ENCODE peak calls at places on chromosomes 6 and 20, in nine cellular contexts. H is suprapubic skin, B is astrocyte, O is uterus, E is mesenchymal stem cell, R is aorta, W is mucosa of descending colon, Z is GM23248, G is Panc1. S is an unnamed sample.
A peak's percentile ranks its signal among the peaks of the same experiment; 100 is the strongest.

GRCh38 chr6:159490298-159490937 is 202.6 kb downstream of the SOD2 start:
- DNase-seq in H (peak; percentile 79), R (no peak), E (no peak), O (no peak), G (no peak), Z (peak; percentile 37), W (no peak), B (no peak), S (no peak)

GRCh38 chr20:18856873-18857272 is 43.3 kb downstream of the SCP2D1 start:
- DNase-seq in R (no peak), B (no peak), G (no peak), E (no peak), W (no peak), Z (no peak), O (no peak), H (no peak), S (no peak)

GRCh38 chr6:121612916-121613315 is 177.5 kb downstream of the GJA1 start:
- DNase-seq in B (no peak), G (no peak), R (no peak), H (no peak), E (no peak), O (no peak), Z (no peak), W (no peak), S (no peak)

GRCh38 chr6:42451595-42452170 is at the start of gene TRERF1:
- DNase-seq in B (peak; percentile 64), H (peak; percentile 81), R (peak; percentile 83), Z (peak; percentile 75), E (peak; percentile 90), O (peak; percentile 66), G (no peak), W (peak; percentile 75), S (no peak)

GRCh38 chr6:156437084-156437879 is 339.9 kb upstream of the ARID1B start:
- DNase-seq in H (no peak), Z (no peak), E (no peak), R (no peak), G (no peak), O (no peak), B (no peak), W (peak; percentile 36), S (no peak)

GRCh38 chr6:26296857-26297648 is 67.9 kb upstream of the BTN3A2 start:
- DNase-seq in H (no peak), O (no peak), G (no peak), Z (peak; percentile 51), B (no peak), R (no peak), E (peak; percentile 74), W (no peak), S (no peak)

GRCh38 chr6:18491303-18492090 is 104.3 kb downstream of the RNF144B start:
- DNase-seq in W (no peak), O (no peak), R (no peak), G (no peak), B (peak; percentile 68), Z (no peak), E (no peak), H (no peak), S (no peak)

GRCh38 chr20:47256665-47257236 is 99.7 kb downstream of the ZMYND8 start:
- DNase-seq in W (no peak), R (no peak), G (no peak), B (peak; percentile 70), O (no peak), Z (peak; percentile 60), H (no peak), E (peak; percentile 53), S (no peak)

GRCh38 chr6:142417331-142417750 is 115.5 kb downstream of the ADGRG6 start:
- DNase-seq in Z (peak; percentile 13), O (no peak), R (no peak), H (no peak), B (peak; percentile 76), G (no peak), W (no peak), E (no peak), S (no peak)

GRCh38 chr6:96212076-96212475 is 196.3 kb downstream of the FUT9 start:
- DNase-seq in Z (no peak), O (no peak), H (no peak), E (no peak), W (no peak), G (no peak), R (no peak), B (no peak), S (no peak)

DNA sequence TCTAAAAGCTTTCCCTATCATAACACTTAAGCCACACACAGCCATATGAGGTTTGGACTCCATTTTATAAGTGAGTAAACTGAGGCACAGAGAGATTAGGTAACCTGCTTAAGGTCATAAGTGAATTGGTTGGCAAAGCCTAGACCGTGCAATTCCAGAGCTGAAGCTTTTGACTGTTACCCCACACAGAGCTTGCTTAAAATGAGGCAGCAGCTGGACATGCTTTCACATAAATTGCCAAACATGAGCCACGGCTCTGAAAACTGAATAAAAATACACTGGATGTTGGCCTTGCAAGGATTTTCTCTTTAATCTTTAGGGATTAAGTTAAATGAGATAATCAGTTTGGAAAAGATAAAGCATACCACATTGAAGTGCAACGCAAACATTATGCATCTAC is 2.5 kb downstream of the RIPOR2 start:
- DNase-seq in G (no peak), B (no peak), H (no peak), E (no peak), R (no peak), W (no peak), Z (no peak), O (no peak), S (no peak)
- H3K4me3 ChIP-seq in G (no peak overlapping the region), B (no peak overlapping the region), H (no peak overlapping the region), E (no peak overlapping the region), R (no peak overlapping the region), W (no peak overlapping the region), Z (no peak overlapping the region), O (no peak overlapping the region), S (no peak overlapping the region)

DNA sequence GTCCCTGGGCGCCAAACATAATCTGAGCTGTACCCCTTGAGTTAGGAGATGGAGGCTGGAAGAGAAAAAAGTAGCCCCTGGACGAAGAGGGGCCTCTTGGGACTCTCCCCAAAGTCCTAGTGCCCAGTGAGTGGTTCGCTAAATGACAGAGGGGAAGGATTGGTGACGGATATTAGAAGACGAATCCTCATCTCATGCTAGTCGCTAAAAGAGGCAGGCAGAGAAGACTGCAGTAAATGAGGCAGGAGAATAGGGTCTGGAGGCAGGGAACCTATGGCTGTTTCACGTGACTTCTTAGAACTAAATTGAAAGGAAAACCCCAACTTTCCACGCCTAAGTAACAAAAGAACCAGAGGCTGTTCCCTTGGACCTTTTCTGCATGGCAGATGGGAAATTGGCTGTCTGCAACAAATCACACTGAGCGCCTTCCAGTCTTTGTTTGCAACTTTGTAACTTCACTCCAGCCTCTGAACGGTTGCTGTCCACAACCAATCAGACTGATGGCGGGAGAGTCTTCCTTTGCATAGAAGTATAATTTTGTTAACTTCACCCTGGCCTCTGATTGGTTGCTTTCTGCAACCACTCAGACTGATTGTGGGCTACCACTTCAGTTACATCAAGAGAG is 730 bp upstream of the RBL1 start:
- DNase-seq in W (no peak), G (no peak), E (no peak), B (no peak), R (no peak), H (no peak), O (no peak), Z (no peak), S (no peak)
- H3K4me3 ChIP-seq in W (no peak overlapping the region), G (peak overlapping the region; percentile 67), E (peak overlapping the region; percentile 96), B (peak overlapping the region; percentile 73), R (no peak overlapping the region), H (peak overlapping the region; percentile 84), O (peak overlapping the region; percentile 71), Z (peak overlapping the region; percentile 96), S (peak overlapping the region; percentile 95)

GRCh38 chr20:38892091-38892981 is 33.9 kb upstream of the FAM83D start:
- DNase-seq in B (no peak), W (no peak), O (no peak), H (no peak), E (no peak), G (no peak), Z (no peak), R (peak; percentile 50), S (no peak)
- H3K4me3 ChIP-seq in B (no peak overlapping the region), W (no peak overlapping the region), O (no peak overlapping the region), H (no peak overlapping the region), E (no peak overlapping the region), G (no peak overlapping the region), Z (no peak overlapping the region), R (no peak overlapping the region), S (no peak overlapping the region)

DNA sequence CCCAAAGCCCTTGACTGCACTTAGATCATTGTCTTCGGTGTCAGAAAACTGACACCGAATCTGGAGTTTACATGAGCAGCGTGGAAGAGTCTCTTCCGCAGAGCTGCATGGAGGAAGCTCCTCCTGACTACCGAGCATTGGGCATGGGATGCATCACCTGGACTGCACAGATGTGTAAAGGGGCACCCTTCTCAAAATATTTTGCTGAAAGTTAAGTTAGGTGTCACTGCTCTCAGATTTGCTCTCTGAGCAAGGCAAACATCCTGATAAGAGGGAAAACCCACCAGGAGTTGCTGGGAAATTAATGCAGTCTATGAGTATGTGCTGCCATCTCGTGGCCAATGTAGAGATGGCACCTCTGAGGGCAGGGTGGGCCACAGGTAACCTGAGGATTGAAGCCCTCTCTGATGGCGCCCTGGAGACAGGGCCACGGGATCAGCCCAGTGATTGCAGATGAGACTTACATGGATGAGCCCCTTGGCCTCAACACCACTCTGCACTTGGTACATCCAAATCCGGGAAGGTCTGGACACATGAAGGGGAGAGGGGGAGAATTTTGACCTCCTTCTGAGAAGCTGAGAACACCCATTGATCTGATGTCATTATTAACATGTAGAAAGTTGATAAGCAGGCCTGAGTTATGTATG is 129.9 kb downstream of the LPA start:
- DNase-seq in O (peak; percentile 60), E (peak; percentile 65), R (peak; percentile 81), H (peak; percentile 69), Z (peak; percentile 54), G (no peak), W (peak; percentile 63), B (peak; percentile 10), S (no peak)
- H3K4me3 ChIP-seq in O (no peak overlapping the region), E (peak overlapping the region; percentile 69), R (no peak overlapping the region), H (no peak overlapping the region), Z (peak overlapping the region; percentile 62), G (no peak overlapping the region), W (no peak overlapping the region), B (no peak overlapping the region), S (peak overlapping the region; percentile 36)

GRCh38 chr6:731924-732323 is 39.0 kb upstream of the EXOC2 start:
- DNase-seq in Z (no peak), R (no peak), O (no peak), E (no peak), G (no peak), W (no peak), H (no peak), B (no peak), S (no peak)
- H3K4me3 ChIP-seq in Z (no peak overlapping the region), R (no peak overlapping the region), O (no peak overlapping the region), E (no peak overlapping the region), G (no peak overlapping the region), W (no peak overlapping the region), H (no peak overlapping the region), B (no peak overlapping the region), S (no peak overlapping the region)

GRCh38 chr6:7784706-7785105 is 58.8 kb downstream of the BMP6 start:
- DNase-seq in G (no peak), R (no peak), Z (no peak), E (no peak), B (no peak), W (no peak), H (no peak), O (no peak), S (no peak)
- H3K4me3 ChIP-seq in G (no peak overlapping the region), R (no peak overlapping the region), Z (no peak overlapping the region), E (no peak overlapping the region), B (no peak overlapping the region), W (no peak overlapping the region), H (no peak overlapping the region), O (no peak overlapping the region), S (no peak overlapping the region)

DNA sequence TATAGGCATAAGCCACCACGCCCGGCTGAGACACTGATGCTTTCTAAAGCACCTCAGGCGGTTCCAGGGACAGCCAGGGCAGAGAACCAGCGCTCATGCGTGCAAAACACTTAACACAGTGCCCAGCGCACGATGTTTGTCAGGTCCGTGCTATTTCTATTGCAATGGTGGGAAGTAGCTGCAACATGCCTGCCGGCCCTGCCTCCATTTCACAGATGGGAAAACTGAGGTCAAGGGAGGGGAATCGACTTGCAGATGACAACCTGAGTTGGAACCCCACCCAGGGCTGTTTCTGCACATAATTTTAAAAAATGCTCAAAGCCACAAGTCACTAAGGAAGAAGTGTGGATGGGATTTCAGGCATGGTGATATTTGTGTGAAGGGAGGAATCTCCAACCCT is 39.9 kb downstream of the KIAA1755 start:
- DNase-seq in H (peak; percentile 21), W (no peak), E (no peak), Z (no peak), O (no peak), R (peak; percentile 45), B (no peak), G (no peak), S (no peak)
- H3K4me3 ChIP-seq in H (no peak overlapping the region), W (no peak overlapping the region), E (no peak overlapping the region), Z (no peak overlapping the region), O (no peak overlapping the region), R (no peak overlapping the region), B (no peak overlapping the region), G (no peak overlapping the region), S (no peak overlapping the region)

S was measured in coronary artery.